ENCODE peak calls at places on chromosomes 5 and 9, in ten cellular contexts. I, E, U, D, G, F, Y, R, M and K are unnamed samples. For H3K36me3 and H3K9me3, the result is how much of the 10 kb centered on the place peaks cover.

GRCh38 chr5:175675873-175676272 is 18.0 kb downstream of the HRH2 start:
- DNase-seq in I (no peak), E (no peak), U (no peak), D (no peak), G (no peak), F (no peak), Y (no peak), R (no peak), M (no peak), K (no peak)

GRCh38 chr5:60287174-60287771 is 393.7 kb upstream of the PDE4D start:
- DNase-seq in I (peak), E (peak), U (peak), D (peak), G (peak), F (peak), Y (no peak), R (peak), M (no peak), K (no peak)

GRCh38 chr5:152314196-152314829 is 90.8 kb downstream of the NMUR2 start:
- DNase-seq in I (no peak), E (no peak), U (no peak), D (no peak), G (no peak), F (no peak), Y (no peak), R (no peak), M (no peak), K (no peak)

GRCh38 chr5:80978772-80979317 is 18.7 kb downstream of the RASGRF2 start:
- DNase-seq in I (no peak), E (no peak), U (no peak), D (no peak), G (no peak), F (no peak), Y (no peak), R (no peak), M (no peak), K (no peak)

GRCh38 chr5:137370096-137370495 is 129.0 kb downstream of the SPOCK1 start:
- DNase-seq in I (no peak), E (no peak), U (no peak), D (peak), G (no peak), F (no peak), Y (no peak), R (peak), M (no peak), K (no peak)

GRCh38 chr5:135761746-135762145 is 72.7 kb upstream of the SLC25A48 start:
- DNase-seq in I (no peak), E (no peak), U (no peak), D (no peak), G (no peak), F (no peak), Y (no peak), R (no peak), M (no peak), K (no peak)

GRCh38 chr5:173472164-173472563 is 143.9 kb upstream of the STC2 start:
- DNase-seq in I (no peak), E (peak), U (no peak), D (peak), G (no peak), F (peak), Y (no peak), R (peak), M (no peak), K (peak)

GRCh38 chr5:17860660-17861315 is 226.5 kb downstream of the TAF11L14 start:
- DNase-seq in I (no peak), E (no peak), U (no peak), D (peak), G (no peak), F (no peak), Y (no peak), R (no peak), M (no peak), K (no peak)

GRCh38 chr9:108939975-108940374 is 5.8 kb downstream of the ABITRAM start:
- DNase-seq in I (no peak), E (no peak), U (no peak), D (no peak), G (no peak), F (no peak), Y (no peak), R (no peak), M (no peak), K (no peak)

GRCh38 chr9:18498947-18499585 is 25.1 kb downstream of the ADAMTSL1 start:
- DNase-seq in I (no peak), E (no peak), U (no peak), D (no peak), G (no peak), F (no peak), Y (no peak), R (no peak), M (no peak), K (no peak)

GRCh38 chr5:84825616-84826015 is 440.9 kb upstream of the EDIL3 start:
- DNase-seq in I (no peak), E (no peak), U (no peak), D (peak), G (no peak), F (no peak), Y (no peak), R (peak), M (no peak), K (no peak)

GRCh38 chr5:5025774-5026406 is 114.2 kb upstream of the ADAMTS16 start:
- DNase-seq in I (no peak), E (no peak), U (no peak), D (no peak), G (no peak), F (no peak), Y (no peak), R (no peak), M (no peak), K (no peak)

GRCh38 chr9:114037249-114037648 is 40.9 kb downstream of the AMBP start:
- DNase-seq in I (no peak), E (no peak), U (no peak), D (no peak), G (no peak), F (no peak), Y (no peak), R (no peak), M (peak), K (no peak)

GRCh38 chr5:56658972-56659371 is 156.4 kb upstream of the MAP3K1 start:
- DNase-seq in I (no peak), E (no peak), U (no peak), D (no peak), G (no peak), F (no peak), Y (no peak), R (no peak), M (no peak), K (no peak)

GRCh38 chr5:118611332-118611945 is 376.9 kb downstream of the DTWD2 start:
- DNase-seq in I (peak), E (no peak), U (peak), D (peak), G (no peak), F (no peak), Y (no peak), R (no peak), M (no peak), K (no peak)

GRCh38 chr9:33113799-33114547 is 37.5 kb upstream of the SMU1 start:
- DNase-seq in I (no peak), E (no peak), U (no peak), D (no peak), G (no peak), F (no peak), Y (no peak), R (no peak), M (no peak), K (no peak)

GRCh38 chr9:87158779-87159178 is 211.5 kb upstream of the GAS1 start:
- DNase-seq in I (no peak), E (no peak), U (no peak), D (no peak), G (no peak), F (no peak), Y (no peak), R (no peak), M (no peak), K (no peak)

GRCh38 chr9:131986576-131986975 is 93.1 kb downstream of the MED27 start:
- DNase-seq in I (no peak), E (no peak), U (no peak), D (no peak), G (no peak), F (no peak), Y (no peak), R (no peak), M (no peak), K (no peak)

GRCh38 chr5:96453394-96453793 is 20.3 kb upstream of the PCSK1 start:
- DNase-seq in I (no peak), E (no peak), U (no peak), D (no peak), G (no peak), F (no peak), Y (no peak), R (no peak), M (no peak), K (no peak)

GRCh38 chr9:113673726-113674125 is 202.4 kb upstream of the ZNF618 start:
- DNase-seq in I (no peak), E (no peak), U (no peak), D (no peak), G (no peak), F (no peak), Y (no peak), R (peak), M (no peak), K (no peak)

GRCh38 chr5:151171521-151171920 is 13.9 kb upstream of the ANXA6 start:
- DNase-seq in I (no peak), E (no peak), U (no peak), D (no peak), G (no peak), F (no peak), Y (no peak), R (no peak), M (no peak), K (peak)

GRCh38 chr5:154830219-154830595 is 20.2 kb downstream of the FAXDC2 start:
- DNase-seq in I (no peak), E (no peak), U (no peak), D (no peak), G (no peak), F (no peak), Y (no peak), R (no peak), M (no peak), K (peak)

GRCh38 chr9:34380034-34380510 is 3.4 kb upstream of the MYORG start:
- DNase-seq in I (peak), E (peak), U (no peak), D (no peak), G (peak), F (no peak), Y (no peak), R (no peak), M (peak), K (no peak)

GRCh38 chr5:62155988-62156387 is 150.0 kb upstream of the KIF2A start:
- DNase-seq in I (no peak), E (no peak), U (no peak), D (no peak), G (no peak), F (no peak), Y (no peak), R (no peak), M (no peak), K (no peak)

GRCh38 chr9:137277329-137278041 is at the start of gene TOR4A:
- DNase-seq in I (peak), E (peak), U (no peak), D (peak), G (peak), F (peak), Y (no peak), R (peak), M (peak), K (peak)

GRCh38 chr5:132073231-132074013 is at the start of gene CSF2:
- DNase-seq in I (peak), E (no peak), U (no peak), D (no peak), G (no peak), F (no peak), Y (no peak), R (peak), M (peak), K (no peak)

GRCh38 chr5:123505633-123506032 is 6.3 kb upstream of the CSNK1G3 start:
- DNase-seq in I (peak), E (peak), U (no peak), D (no peak), G (no peak), F (no peak), Y (no peak), R (no peak), M (no peak), K (no peak)

GRCh38 chr5:102778478-102778877 is 23.4 kb downstream of the PAM start:
- DNase-seq in I (no peak), E (no peak), U (no peak), D (peak), G (no peak), F (no peak), Y (no peak), R (peak), M (no peak), K (no peak)

GRCh38 chr5:122639852-122640251 is 135.0 kb upstream of the SNX2 start:
- DNase-seq in I (no peak), E (no peak), U (no peak), D (no peak), G (no peak), F (no peak), Y (no peak), R (no peak), M (no peak), K (no peak)

GRCh38 chr9:83432104-83432627 is 106.0 kb downstream of the FRMD3 start:
- DNase-seq in I (peak), E (peak), U (peak), D (peak), G (peak), F (peak), Y (no peak), R (peak), M (peak), K (peak)

GRCh38 chr5:156623381-156624040 is 226.6 kb upstream of the PPP1R2B start:
- DNase-seq in I (no peak), E (no peak), U (no peak), D (no peak), G (no peak), F (no peak), Y (no peak), R (no peak), M (no peak), K (no peak)

GRCh38 chr5:125446986-125447385 is 700.5 kb upstream of the ZNF608 start:
- DNase-seq in I (no peak), E (no peak), U (no peak), D (peak), G (no peak), F (no peak), Y (no peak), R (peak), M (no peak), K (no peak)

GRCh38 chr5:166722939-166723338 is 1568.5 kb upstream of the WWC1 start:
- DNase-seq in I (no peak), E (no peak), U (no peak), D (no peak), G (no peak), F (no peak), Y (no peak), R (peak), M (no peak), K (no peak)

GRCh38 chr9:131495726-131496292 is 6.9 kb upstream of the POMT1 start:
- DNase-seq in I (no peak), E (no peak), U (no peak), D (no peak), G (no peak), F (no peak), Y (no peak), R (no peak), M (no peak), K (no peak)

GRCh38 chr9:134928796-134929559 is 11.3 kb upstream of the FCN1 start:
- DNase-seq in I (no peak), E (no peak), U (no peak), D (no peak), G (peak), F (peak), Y (no peak), R (no peak), M (peak), K (peak)

GRCh38 chr5:10760976-10761841 is at the start of gene DAP:
- DNase-seq in I (peak), E (peak), U (peak), D (peak), G (peak), F (peak), Y (peak), R (peak), M (peak), K (peak)

GRCh38 chr5:90477073-90477472 is 2.4 kb downstream of the POLR3G start:
- DNase-seq in I (no peak), E (no peak), U (peak), D (no peak), G (no peak), F (no peak), Y (no peak), R (no peak), M (no peak), K (no peak)

GRCh38 chr5:140696891-140697492 is 3.3 kb upstream of the ZMAT2 start:
- DNase-seq in I (no peak), E (no peak), U (no peak), D (no peak), G (no peak), F (no peak), Y (no peak), R (no peak), M (no peak), K (no peak)
- H3K36me3 ChIP-seq in I (under half), E (under half), U (half or more), D (half or more), G (half or more), F (under half), Y (half or more), R (half or more), M (half or more), K (half or more)

GRCh38 chr9:82184524-82184923 is 196.0 kb downstream of the SPATA31D1 start:
- DNase-seq in I (no peak), E (no peak), U (no peak), D (no peak), G (no peak), F (no peak), Y (no peak), R (no peak), M (no peak), K (no peak)
- H3K9me3 ChIP-seq in I (under half), E (under half), U (under half), D (under half), G (under half), F (under half), Y (under half), R (under half), M (under half), K (under half)

GRCh38 chr9:128917151-128917849 is 3.5 kb upstream of the PHYHD1 start:
- DNase-seq in I (no peak), E (peak), U (no peak), D (peak), G (peak), F (peak), Y (no peak), R (peak), M (no peak), K (peak)

GRCh38 chr9:128916745-128917144 is 4.0 kb upstream of the PHYHD1 start:
- DNase-seq in I (no peak), E (no peak), U (no peak), D (no peak), G (no peak), F (no peak), Y (no peak), R (no peak), M (no peak), K (no peak)

GRCh38 chr9:128918921-128919320 is 1.9 kb upstream of the PHYHD1 start:
- DNase-seq in I (no peak), E (no peak), U (no peak), D (no peak), G (no peak), F (no peak), Y (no peak), R (no peak), M (no peak), K (no peak)

GRCh38 chr9:128913995-128914772 is 6.6 kb upstream of the PHYHD1 start:
- DNase-seq in I (no peak), E (no peak), U (no peak), D (no peak), G (peak), F (no peak), Y (no peak), R (no peak), M (no peak), K (no peak)

GRCh38 chr9:128916204-128916603 is 4.6 kb upstream of the PHYHD1 start:
- DNase-seq in I (no peak), E (no peak), U (no peak), D (no peak), G (peak), F (peak), Y (no peak), R (no peak), M (no peak), K (peak)
- H3K36me3 ChIP-seq in I (under half), E (under half), U (half or more), D (under half), G (under half), F (under half), Y (under half), R (under half), M (under half), K (under half)

GRCh38 chr5:133396187-133396621 is 216.1 kb downstream of the FSTL4 start:
- DNase-seq in I (no peak), E (no peak), U (peak), D (no peak), G (no peak), F (no peak), Y (no peak), R (no peak), M (no peak), K (no peak)
- H3K9me3 ChIP-seq in I (under half), E (under half), U (under half), D (under half), G (under half), F (under half), Y (under half), R (under half), M (under half), K (under half)